ENCODE peak calls at places on chromosomes 7 and 10, in six cellular contexts. E is endodermal cell, Y is adrenal gland, B is RWPE2, T is right cardiac atrium, U is sigmoid colon. Q is an unnamed sample.
A peak's percentile ranks its signal among the peaks of the same experiment; 100 is the strongest.

GRCh38 chr10:116683821-116684220 is 58.5 kb downstream of the HSPA12A start:
- DNase-seq in E (no peak), Y (no peak), B (no peak), T (no peak), U (no peak), Q (no peak)

GRCh38 chr7:31805209-31805818 is 118.3 kb downstream of the PPP1R17 start:
- DNase-seq in E (no peak), Y (no peak), B (no peak), T (no peak), U (no peak), Q (no peak)

GRCh38 chr10:93438796-93439253 is 43.3 kb downstream of the MYOF start:
- DNase-seq in E (peak; percentile 94), Y (no peak), B (peak; percentile 82), T (peak; percentile 65), U (no peak), Q (no peak)

GRCh38 chr7:45484094-45484493 is 90.1 kb upstream of the ADCY1 start:
- DNase-seq in E (peak; percentile 59), Y (no peak), B (no peak), T (peak; percentile 32), U (no peak), Q (no peak)

GRCh38 chr7:24981544-24981951 is 1.6 kb upstream of the OSBPL3 start:
- DNase-seq in E (peak; percentile 75), Y (peak; percentile 69), B (peak; percentile 66), T (peak; percentile 83), U (peak; percentile 75), Q (peak; percentile 49)

GRCh38 chr10:119762035-119762434 is 36.2 kb downstream of the INPP5F start:
- DNase-seq in E (no peak), Y (no peak), B (no peak), T (no peak), U (no peak), Q (no peak)

GRCh38 chr10:48884337-48885045 is 55.1 kb downstream of the LRRC18 start:
- DNase-seq in E (no peak), Y (no peak), B (no peak), T (no peak), U (no peak), Q (no peak)

GRCh38 chr10:106378251-106378650 is 786.3 kb downstream of the SORCS1 start:
- DNase-seq in E (no peak), Y (no peak), B (no peak), T (no peak), U (no peak), Q (no peak)

GRCh38 chr7:150322114-150322832 is 882 bp upstream of the LRRC61 start:
- DNase-seq in E (peak; percentile 47), Y (peak; percentile 91), B (no peak), T (no peak), U (no peak), Q (peak; percentile 64)
- H3K27ac ChIP-seq in E (no peak overlapping the region), Y (peak overlapping the region; percentile 97), B (peak overlapping the region; percentile 58), T (no peak overlapping the region), U (peak overlapping the region; percentile 82), Q (peak overlapping the region; percentile 85)

GRCh38 chr7:98705620-98706019 is 88.5 kb downstream of the NPTX2 start:
- DNase-seq in E (no peak), Y (no peak), B (no peak), T (no peak), U (peak; percentile 6), Q (no peak)
- H3K4me3 ChIP-seq in E (no peak overlapping the region), Y (no peak overlapping the region), B (no peak overlapping the region), T (no peak overlapping the region), U (no peak overlapping the region), Q (no peak overlapping the region)

GRCh38 chr7:43697690-43698089 is 31.6 kb downstream of the COA1 start:
- DNase-seq in E (no peak), Y (no peak), B (no peak), T (no peak), U (no peak), Q (no peak)

GRCh38 chr7:43692582-43693373 is 36.5 kb downstream of the COA1 start:
- DNase-seq in E (no peak), Y (no peak), B (no peak), T (no peak), U (no peak), Q (no peak)

GRCh38 chr7:43694399-43694748 is 34.9 kb downstream of the COA1 start:
- DNase-seq in E (no peak), Y (no peak), B (no peak), T (no peak), U (no peak), Q (no peak)

GRCh38 chr7:43691611-43692010 is 37.7 kb downstream of the COA1 start:
- DNase-seq in E (no peak), Y (no peak), B (no peak), T (no peak), U (no peak), Q (no peak)

GRCh38 chr7:43693687-43694398 is 35.5 kb downstream of the COA1 start:
- DNase-seq in E (no peak), Y (no peak), B (no peak), T (no peak), U (no peak), Q (no peak)
- H3K4me1 ChIP-seq in E (no peaks in the 10 kb centered on the region), Y (peaks cover 27% of the 10 kb centered on the region), B (peaks cover 53% of the 10 kb centered on the region), T (peaks cover 4% of the 10 kb centered on the region), U (no peaks in the 10 kb centered on the region), Q (peaks cover 37% of the 10 kb centered on the region)

DNA sequence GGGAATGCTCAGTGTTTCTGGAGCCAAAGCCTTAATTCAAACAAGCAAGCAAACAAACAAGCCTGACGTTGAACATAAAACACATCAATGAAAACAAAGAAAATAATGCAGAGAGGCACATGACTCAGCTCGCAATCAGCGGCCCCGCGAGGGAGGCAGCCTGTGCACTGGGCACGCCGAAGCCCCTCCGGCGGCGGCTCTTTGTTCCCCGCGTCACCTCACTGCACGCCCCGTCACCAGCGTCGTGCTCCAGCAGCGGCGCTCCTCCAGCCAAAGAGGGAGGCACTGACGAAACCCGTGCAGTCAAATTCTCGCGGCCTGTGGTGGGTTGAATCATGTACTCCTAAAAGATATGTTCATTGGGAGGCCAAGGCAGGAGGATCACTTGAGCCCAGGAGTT is 151.5 kb downstream of the DNAJB6 start:
- DNase-seq in E (peak; percentile 39), Y (peak; percentile 31), B (no peak), T (no peak), U (peak; percentile 35), Q (no peak)
- H3K27ac ChIP-seq in E (no peak overlapping the region), Y (no peak overlapping the region), B (no peak overlapping the region), T (no peak overlapping the region), U (no peak overlapping the region), Q (no peak overlapping the region)

GRCh38 chr7:6653101-6653995 is 16.2 kb downstream of the ZNF316 start:
- DNase-seq in E (no peak), Y (no peak), B (no peak), T (no peak), U (peak; percentile 40), Q (no peak)
- H3K4me3 ChIP-seq in E (no peak overlapping the region), Y (no peak overlapping the region), B (no peak overlapping the region), T (no peak overlapping the region), U (no peak overlapping the region), Q (no peak overlapping the region)

GRCh38 chr10:14594878-14595525 is 179.7 kb downstream of the FAM107B start:
- DNase-seq in E (no peak), Y (no peak), B (no peak), T (no peak), U (no peak), Q (no peak)

GRCh38 chr10:14593806-14594205 is 180.9 kb downstream of the FAM107B start:
- DNase-seq in E (no peak), Y (no peak), B (no peak), T (no peak), U (no peak), Q (no peak)

GRCh38 chr10:14592566-14592965 is 182.1 kb downstream of the FAM107B start:
- DNase-seq in E (no peak), Y (no peak), B (no peak), T (no peak), U (no peak), Q (no peak)

GRCh38 chr10:14595526-14596182 is 179.0 kb downstream of the FAM107B start:
- DNase-seq in E (no peak), Y (no peak), B (no peak), T (no peak), U (no peak), Q (no peak)

DNA sequence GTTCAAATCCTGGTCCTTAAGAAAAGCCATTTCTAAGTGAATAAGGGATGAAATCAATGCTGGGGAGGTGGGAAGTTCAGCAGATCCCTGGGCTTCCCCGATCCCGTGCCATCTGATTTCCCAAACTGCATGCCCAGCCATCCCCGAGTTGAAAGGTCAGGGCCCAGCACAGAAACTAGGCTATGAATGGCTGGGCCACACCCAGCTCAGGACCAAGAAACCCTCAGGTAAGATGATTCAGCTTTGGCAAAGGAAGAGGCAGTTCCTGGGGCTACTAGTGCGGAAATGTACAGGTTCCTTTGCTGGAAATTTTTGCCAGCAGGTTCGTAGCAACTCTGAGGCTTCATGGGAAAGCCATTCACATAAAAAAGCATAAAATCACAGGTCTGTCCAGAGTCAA is 182.7 kb downstream of the FAM107B start:
- DNase-seq in E (no peak), Y (no peak), B (no peak), T (no peak), U (no peak), Q (no peak)
- H3K4me1 ChIP-seq in E (no peaks in the 10 kb centered on the region), Y (peaks cover 14% of the 10 kb centered on the region), B (peaks cover 32% of the 10 kb centered on the region), T (no peaks in the 10 kb centered on the region), U (no peaks in the 10 kb centered on the region), Q (peaks cover 39% of the 10 kb centered on the region)

GRCh38 chr10:91613411-91614253 is 19.2 kb downstream of the PPP1R3C start:
- DNase-seq in E (no peak), Y (peak; percentile 69), B (peak; percentile 89), T (no peak), U (no peak), Q (no peak)

GRCh38 chr10:91610919-91611318 is 22.0 kb downstream of the PPP1R3C start:
- DNase-seq in E (no peak), Y (no peak), B (no peak), T (no peak), U (no peak), Q (no peak)

GRCh38 chr10:91607661-91608442 is 25.0 kb downstream of the PPP1R3C start:
- DNase-seq in E (no peak), Y (no peak), B (no peak), T (peak; percentile 55), U (no peak), Q (no peak)

GRCh38 chr10:91614254-91614624 is 18.6 kb downstream of the PPP1R3C start:
- DNase-seq in E (no peak), Y (no peak), B (no peak), T (no peak), U (no peak), Q (no peak)

DNA sequence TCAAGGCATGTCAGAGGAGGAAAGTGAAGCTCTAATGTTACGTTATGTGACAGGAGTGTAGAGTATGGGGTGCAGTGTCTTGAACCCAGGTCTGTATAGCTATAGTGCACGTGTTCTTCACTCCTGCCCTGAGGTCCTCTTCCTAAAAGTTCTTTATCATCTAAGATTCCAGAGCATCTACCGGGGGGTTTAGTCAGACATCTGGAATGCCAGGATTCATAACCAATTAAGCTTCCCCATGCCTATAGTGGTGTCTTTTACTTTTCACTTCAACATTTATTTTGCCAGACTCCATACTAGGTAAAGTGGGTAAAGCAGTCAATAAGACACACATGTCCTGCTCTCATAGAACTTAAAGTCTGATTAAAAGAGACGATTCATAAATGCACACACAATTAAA is 22.4 kb downstream of the PPP1R3C start:
- DNase-seq in E (no peak), Y (no peak), B (no peak), T (no peak), U (no peak), Q (no peak)
- H3K27ac ChIP-seq in E (no peak overlapping the region), Y (no peak overlapping the region), B (peak overlapping the region; percentile 12), T (no peak overlapping the region), U (peak overlapping the region; percentile 88), Q (no peak overlapping the region)

Q was measured in naive thymus-derived CD4-positive, alpha-beta T cell.